ENCODE peak calls at places on chromosome 16, in four cellular contexts. K is fibroblast of lung, T is DND-41, B is GM23248. F is an unnamed sample. For H3K9me3, the result is how much of the 10 kb centered on the place peaks cover.

GRCh38 chr16:49350265-49351103 is 23.1 kb upstream of the C16orf78 start:
- DNase-seq in B (peak), T (peak), K (peak), F (peak)

GRCh38 chr16:73315645-73316044 is 267.7 kb upstream of the ZFHX3 start:
- DNase-seq in B (no peak), T (no peak), K (no peak), F (no peak)

GRCh38 chr16:86010680-86011141 is 111.7 kb downstream of the IRF8 start:
- DNase-seq in K (no peak), T (no peak), B (no peak), F (no peak)

GRCh38 chr16:29820730-29821662 is 734 bp downstream of the MVP start:
- DNase-seq in T (no peak), K (no peak), B (peak), F (no peak)

GRCh38 chr16:66289051-66289680 is 77.3 kb upstream of the CDH5 start:
- DNase-seq in B (no peak), T (no peak), K (no peak), F (no peak)

GRCh38 chr16:79097090-79097489 is 503.4 kb downstream of the MAF start:
- DNase-seq in T (no peak), K (no peak), B (no peak), F (no peak)

GRCh38 chr16:89375686-89376085 is 114.7 kb downstream of the ANKRD11 start:
- DNase-seq in T (no peak), B (no peak), K (no peak), F (peak)

GRCh38 chr16:3264137-3265036 is 8.0 kb upstream of the MEFV start:
- DNase-seq in B (peak), K (peak), T (peak), F (peak)

GRCh38 chr16:78957328-78958100 is 643.0 kb downstream of the MAF start:
- DNase-seq in B (no peak), K (no peak), T (no peak), F (no peak)

GRCh38 chr16:87608400-87608985 is 6.2 kb downstream of the JPH3 start:
- DNase-seq in K (peak), T (peak), B (peak), F (peak)

GRCh38 chr16:86848821-86849220 is 270.5 kb downstream of the FOXL1 start:
- DNase-seq in T (no peak), B (no peak), K (no peak), F (no peak)

DNA sequence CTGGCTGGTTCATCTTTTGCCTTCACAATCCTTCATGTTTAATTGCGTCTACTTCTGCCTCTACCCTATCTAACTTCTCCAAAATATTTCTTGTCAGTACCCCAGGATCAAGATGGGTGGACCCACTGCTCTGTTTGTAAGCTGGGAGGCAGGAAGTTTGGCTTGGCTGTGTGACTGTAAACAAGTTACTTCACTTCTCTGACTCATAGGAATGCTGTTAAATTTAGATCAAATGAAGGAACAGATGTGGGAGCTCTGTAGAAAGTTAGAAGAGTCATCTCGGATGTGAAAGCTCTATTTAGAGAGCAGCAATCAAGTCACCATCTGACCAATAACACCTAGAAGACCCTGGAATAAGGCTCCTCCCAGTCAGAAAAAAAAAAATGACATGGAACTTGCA is 55.2 kb upstream of the MRTFB start:
- DNase-seq in B (peak), K (peak), T (no peak), F (no peak)
- H3K27ac ChIP-seq in B (no peak), K (peak), T (no peak), F (no peak)

GRCh38 chr16:5314377-5314776 is 216.8 kb upstream of the EEF2KMT start:
- DNase-seq in K (no peak), T (no peak), B (no peak), F (no peak)
- H3K9me3 ChIP-seq in K (under half), T (under half), B (under half), F (under half)

GRCh38 chr16:17173134-17173729 is 297.5 kb downstream of the XYLT1 start:
- DNase-seq in B (peak), K (peak), T (no peak), F (no peak)

GRCh38 chr16:17166095-17166494 is 304.7 kb downstream of the XYLT1 start:
- DNase-seq in T (peak), K (peak), B (peak), F (no peak)

GRCh38 chr16:17176199-17176598 is 294.6 kb downstream of the XYLT1 start:
- DNase-seq in T (no peak), B (no peak), K (no peak), F (no peak)

GRCh38 chr16:17170435-17170834 is 300.3 kb downstream of the XYLT1 start:
- DNase-seq in T (no peak), K (no peak), B (no peak), F (no peak)

GRCh38 chr16:17171250-17172143 is 299.3 kb downstream of the XYLT1 start:
- DNase-seq in K (no peak), B (no peak), T (no peak), F (no peak)
- TF ChIP-seq EZH2 in K (no peak), B (no peak), T (no peak), F (no peak)

DNA sequence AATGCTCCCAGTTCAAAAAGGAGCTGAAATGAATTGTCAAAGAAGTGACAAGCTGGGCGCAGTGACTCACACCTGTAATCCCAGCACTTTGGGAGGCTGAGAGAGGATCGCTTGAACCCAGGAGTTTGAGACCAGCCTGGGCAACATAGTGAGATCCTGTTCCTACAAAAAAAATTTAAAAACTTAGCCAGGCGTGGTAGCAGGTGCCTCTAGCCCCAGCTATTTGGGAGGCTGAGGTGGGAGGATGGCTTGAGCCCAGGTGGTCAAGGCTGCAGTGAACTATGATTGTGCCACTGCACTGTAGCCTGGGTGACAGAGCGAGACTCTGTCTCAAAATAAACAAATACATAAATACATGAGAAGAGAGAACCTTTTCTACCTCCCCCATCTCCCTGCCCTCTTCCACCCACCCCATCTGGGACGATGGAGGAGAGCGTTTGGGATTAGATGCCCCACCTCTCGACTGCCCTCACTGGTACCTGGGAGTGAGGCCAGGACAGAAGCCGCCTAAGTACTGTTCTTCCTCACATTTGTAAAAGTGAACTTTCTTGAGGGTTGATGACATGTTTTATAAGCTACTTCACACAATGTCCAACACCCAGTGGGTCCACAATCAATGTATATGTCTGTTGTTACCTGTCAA is 2.4 kb downstream of the IL4R start:
- DNase-seq in T (no peak), B (no peak), K (no peak), F (no peak)
- H3K27ac ChIP-seq in T (peak), B (peak), K (no peak), F (no peak)

F was measured in A673.